ENCODE peak calls at places on chromosomes 7 and 10, in seven cellular contexts. One of them, this sample, is unnamed.

GRCh38 chr10:42926831-42927230 is 144.2 kb downstream of the BMS1 start:
- DNase-seq in sigmoid colon: no peak
- DNase-seq in HL-60: no peak
- DNase-seq in tibial nerve: no peak
- DNase-seq in RWPE1: peak; percentile 18
- DNase-seq in colonic mucosa: no peak
- DNase-seq in adrenal gland: no peak
- DNase-seq in this sample: no peak

GRCh38 chr7:85974176-85974575 is 669.5 kb upstream of the GRM3 start:
- DNase-seq in tibial nerve: no peak
- DNase-seq in colonic mucosa: no peak
- DNase-seq in adrenal gland: no peak
- DNase-seq in RWPE1: no peak
- DNase-seq in sigmoid colon: no peak
- DNase-seq in HL-60: no peak
- DNase-seq in this sample: no peak

GRCh38 chr7:134434701-134435100 is 24.2 kb downstream of the AKR1B1 start:
- DNase-seq in HL-60: no peak
- DNase-seq in adrenal gland: no peak
- DNase-seq in colonic mucosa: no peak
- DNase-seq in tibial nerve: no peak
- DNase-seq in RWPE1: no peak
- DNase-seq in sigmoid colon: no peak
- DNase-seq in this sample: no peak

GRCh38 chr7:152847491-152847890 is 87.9 kb downstream of the ACTR3B start:
- DNase-seq in sigmoid colon: no peak
- DNase-seq in adrenal gland: no peak
- DNase-seq in colonic mucosa: no peak
- DNase-seq in tibial nerve: no peak
- DNase-seq in RWPE1: no peak
- DNase-seq in HL-60: no peak
- DNase-seq in this sample: no peak

GRCh38 chr10:77715081-77715480 is 77.5 kb upstream of the KCNMA1 start:
- DNase-seq in sigmoid colon: no peak
- DNase-seq in adrenal gland: no peak
- DNase-seq in RWPE1: peak; percentile 50
- DNase-seq in colonic mucosa: no peak
- DNase-seq in HL-60: no peak
- DNase-seq in tibial nerve: no peak
- DNase-seq in this sample: peak; percentile 11

GRCh38 chr7:133853706-133854276 is 273.3 kb upstream of the LRGUK start:
- DNase-seq in HL-60: peak; percentile 26
- DNase-seq in RWPE1: peak; percentile 59
- DNase-seq in adrenal gland: no peak
- DNase-seq in sigmoid colon: no peak
- DNase-seq in colonic mucosa: peak; percentile 61
- DNase-seq in tibial nerve: no peak
- DNase-seq in this sample: peak; percentile 34

GRCh38 chr10:21184216-21184615 is 287.1 kb upstream of the NEBL start:
- DNase-seq in colonic mucosa: no peak
- DNase-seq in tibial nerve: no peak
- DNase-seq in HL-60: no peak
- DNase-seq in sigmoid colon: no peak
- DNase-seq in RWPE1: peak; percentile 67
- DNase-seq in adrenal gland: no peak
- DNase-seq in this sample: no peak

GRCh38 chr10:75395171-75395954 is 6.2 kb downstream of the ZNF503 start:
- DNase-seq in adrenal gland: peak; percentile 29
- DNase-seq in HL-60: no peak
- DNase-seq in colonic mucosa: peak; percentile 65
- DNase-seq in tibial nerve: no peak
- DNase-seq in RWPE1: no peak
- DNase-seq in sigmoid colon: no peak
- DNase-seq in this sample: peak; percentile 85

GRCh38 chr7:39741942-39742623 is 118.7 kb downstream of the RALA start:
- DNase-seq in tibial nerve: no peak
- DNase-seq in colonic mucosa: peak; percentile 64
- DNase-seq in HL-60: peak; percentile 17
- DNase-seq in adrenal gland: no peak
- DNase-seq in RWPE1: peak; percentile 66
- DNase-seq in sigmoid colon: no peak
- DNase-seq in this sample: peak; percentile 50

GRCh38 chr7:34612671-34613070 is 45.3 kb upstream of the NPSR1 start:
- DNase-seq in colonic mucosa: no peak
- DNase-seq in RWPE1: no peak
- DNase-seq in tibial nerve: no peak
- DNase-seq in sigmoid colon: no peak
- DNase-seq in adrenal gland: no peak
- DNase-seq in HL-60: no peak
- DNase-seq in this sample: no peak

GRCh38 chr10:131150126-131150525 is 161.4 kb downstream of the TCERG1L start:
- DNase-seq in RWPE1: no peak
- DNase-seq in tibial nerve: no peak
- DNase-seq in adrenal gland: no peak
- DNase-seq in HL-60: no peak
- DNase-seq in colonic mucosa: no peak
- DNase-seq in sigmoid colon: no peak
- DNase-seq in this sample: no peak

GRCh38 chr10:130479906-130480305 is 343.7 kb downstream of the GLRX3 start:
- DNase-seq in adrenal gland: no peak
- DNase-seq in colonic mucosa: no peak
- DNase-seq in HL-60: no peak
- DNase-seq in tibial nerve: no peak
- DNase-seq in RWPE1: no peak
- DNase-seq in sigmoid colon: peak; percentile 4
- DNase-seq in this sample: no peak

GRCh38 chr7:134622303-134622995 is 24.2 kb upstream of the BPGM start:
- DNase-seq in tibial nerve: no peak
- DNase-seq in adrenal gland: no peak
- DNase-seq in sigmoid colon: no peak
- DNase-seq in colonic mucosa: no peak
- DNase-seq in RWPE1: no peak
- DNase-seq in HL-60: no peak
- DNase-seq in this sample: no peak

GRCh38 chr10:95183132-95183450 is 10.9 kb upstream of the ACSM6 start:
- DNase-seq in sigmoid colon: no peak
- DNase-seq in HL-60: no peak
- DNase-seq in adrenal gland: no peak
- DNase-seq in tibial nerve: no peak
- DNase-seq in RWPE1: no peak
- DNase-seq in colonic mucosa: no peak
- DNase-seq in this sample: no peak

GRCh38 chr7:45259966-45260646 is 102.5 kb downstream of the RAMP3 start:
- DNase-seq in sigmoid colon: no peak
- DNase-seq in adrenal gland: no peak
- DNase-seq in colonic mucosa: peak; percentile 64
- DNase-seq in RWPE1: peak; percentile 58
- DNase-seq in tibial nerve: peak; percentile 27
- DNase-seq in HL-60: peak; percentile 22
- DNase-seq in this sample: peak; percentile 81

GRCh38 chr7:16847381-16847860 is 34.4 kb downstream of the AGR3 start:
- DNase-seq in HL-60: no peak
- DNase-seq in RWPE1: peak; percentile 44
- DNase-seq in adrenal gland: no peak
- DNase-seq in colonic mucosa: peak; percentile 84
- DNase-seq in tibial nerve: no peak
- DNase-seq in sigmoid colon: no peak
- DNase-seq in this sample: no peak

GRCh38 chr7:100567045-100567730 is 6.5 kb downstream of the SAP25 start:
- DNase-seq in adrenal gland: peak; percentile 51
- DNase-seq in tibial nerve: no peak
- DNase-seq in colonic mucosa: no peak
- DNase-seq in RWPE1: no peak
- DNase-seq in HL-60: no peak
- DNase-seq in sigmoid colon: no peak
- DNase-seq in this sample: no peak

GRCh38 chr7:106139253-106140251 is 27.4 kb upstream of the SYPL1 start:
- DNase-seq in adrenal gland: no peak
- DNase-seq in colonic mucosa: no peak
- DNase-seq in RWPE1: no peak
- DNase-seq in HL-60: no peak
- DNase-seq in sigmoid colon: peak; percentile 92
- DNase-seq in tibial nerve: no peak
- DNase-seq in this sample: no peak

GRCh38 chr10:113304726-113305125 is 248.1 kb upstream of the HABP2 start:
- DNase-seq in sigmoid colon: no peak
- DNase-seq in tibial nerve: no peak
- DNase-seq in colonic mucosa: no peak
- DNase-seq in adrenal gland: no peak
- DNase-seq in RWPE1: no peak
- DNase-seq in HL-60: no peak
- DNase-seq in this sample: no peak

GRCh38 chr10:12872577-12872976 is 128.9 kb downstream of the CCDC3 start:
- DNase-seq in sigmoid colon: no peak
- DNase-seq in colonic mucosa: no peak
- DNase-seq in RWPE1: no peak
- DNase-seq in HL-60: no peak
- DNase-seq in adrenal gland: no peak
- DNase-seq in tibial nerve: no peak
- DNase-seq in this sample: no peak

GRCh38 chr7:17299477-17299991 is 1.1 kb downstream of the AHR start:
- DNase-seq in adrenal gland: no peak
- DNase-seq in RWPE1: peak; percentile 4
- DNase-seq in HL-60: peak; percentile 16
- DNase-seq in sigmoid colon: no peak
- DNase-seq in tibial nerve: no peak
- DNase-seq in colonic mucosa: peak; percentile 31
- DNase-seq in this sample: no peak

GRCh38 chr7:87060288-87060537 is 759 bp upstream of the ELAPOR2 start:
- DNase-seq in RWPE1: no peak
- DNase-seq in adrenal gland: no peak
- DNase-seq in HL-60: no peak
- DNase-seq in colonic mucosa: no peak
- DNase-seq in sigmoid colon: no peak
- DNase-seq in tibial nerve: no peak
- DNase-seq in this sample: no peak

GRCh38 chr10:8063128-8063908 is 8.8 kb downstream of the GATA3 start:
- DNase-seq in colonic mucosa: no peak
- DNase-seq in tibial nerve: no peak
- DNase-seq in sigmoid colon: no peak
- DNase-seq in RWPE1: no peak
- DNase-seq in HL-60: no peak
- DNase-seq in adrenal gland: no peak
- DNase-seq in this sample: no peak

GRCh38 chr10:102642553-102643345 is 1.5 kb upstream of the TRIM8 start:
- DNase-seq in RWPE1: peak; percentile 81
- DNase-seq in adrenal gland: peak; percentile 66
- DNase-seq in tibial nerve: peak; percentile 55
- DNase-seq in colonic mucosa: peak; percentile 70
- DNase-seq in sigmoid colon: peak; percentile 86
- DNase-seq in HL-60: no peak
- DNase-seq in this sample: peak; percentile 53
- TF ChIP-seq CTCF in RWPE1: no peak
- TF ChIP-seq CTCF in adrenal gland: no peak
- TF ChIP-seq CTCF in tibial nerve: no peak
- TF ChIP-seq CTCF in colonic mucosa: no peak
- TF ChIP-seq CTCF in sigmoid colon: no peak
- TF ChIP-seq CTCF in HL-60: no peak
- TF ChIP-seq CTCF in this sample: no peak

GRCh38 chr10:25982107-25982506 is 48.1 kb downstream of the MYO3A start:
- DNase-seq in RWPE1: no peak
- DNase-seq in adrenal gland: no peak
- DNase-seq in HL-60: no peak
- DNase-seq in colonic mucosa: no peak
- DNase-seq in tibial nerve: no peak
- DNase-seq in sigmoid colon: no peak
- DNase-seq in this sample: no peak
- TF ChIP-seq CTCF in RWPE1: no peak
- TF ChIP-seq CTCF in adrenal gland: no peak
- TF ChIP-seq CTCF in HL-60: no peak
- TF ChIP-seq CTCF in colonic mucosa: no peak
- TF ChIP-seq CTCF in tibial nerve: no peak
- TF ChIP-seq CTCF in sigmoid colon: no peak
- TF ChIP-seq CTCF in this sample: no peak

DNA sequence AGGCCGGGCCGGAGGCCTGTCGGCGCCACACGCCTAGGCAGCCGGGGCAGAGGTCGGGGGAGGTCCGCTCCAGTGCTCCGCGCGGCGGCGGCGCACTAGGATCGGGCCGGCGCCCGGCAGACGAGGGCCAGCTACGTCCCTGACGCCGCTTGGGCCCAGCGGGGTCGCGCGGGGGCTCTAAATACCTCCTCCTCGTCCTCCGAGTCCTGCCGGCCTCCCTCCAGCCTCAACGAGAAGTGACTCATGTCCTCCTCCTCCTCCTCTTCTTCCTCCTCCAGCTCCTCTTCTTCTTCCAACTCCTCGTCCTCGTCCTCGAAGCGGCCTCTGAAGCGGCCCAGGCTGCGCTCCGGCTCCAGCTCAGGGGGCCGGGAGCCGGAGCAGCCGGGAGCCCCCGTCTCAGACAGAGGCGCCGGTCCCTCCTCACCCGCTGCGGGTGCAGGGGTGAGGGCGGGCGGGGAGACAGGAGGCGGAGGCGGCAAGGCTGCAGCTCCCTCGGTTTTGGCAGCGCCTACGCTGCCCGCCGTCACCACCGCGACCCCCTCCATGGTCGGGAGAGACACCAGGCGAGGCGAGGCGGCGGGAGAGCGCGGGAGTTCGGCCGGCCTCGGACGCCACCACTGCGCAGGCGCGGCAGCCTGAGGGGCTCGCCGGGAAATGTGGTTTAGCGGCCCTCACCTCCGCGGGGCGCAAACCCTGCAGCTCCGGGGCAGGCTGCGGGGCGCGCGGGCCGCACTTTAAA is at the start of gene PCGF6:
- DNase-seq in HL-60: peak; percentile 62
- DNase-seq in sigmoid colon: peak; percentile 83
- DNase-seq in adrenal gland: peak; percentile 80
- DNase-seq in colonic mucosa: peak; percentile 82
- DNase-seq in tibial nerve: peak; percentile 44
- DNase-seq in RWPE1: peak; percentile 94
- DNase-seq in this sample: peak; percentile 91
- TF ChIP-seq CTCF in HL-60: no peak
- TF ChIP-seq CTCF in sigmoid colon: no peak
- TF ChIP-seq CTCF in adrenal gland: no peak
- TF ChIP-seq CTCF in colonic mucosa: no peak
- TF ChIP-seq CTCF in tibial nerve: no peak
- TF ChIP-seq CTCF in RWPE1: no peak
- TF ChIP-seq CTCF in this sample: no peak

DNA sequence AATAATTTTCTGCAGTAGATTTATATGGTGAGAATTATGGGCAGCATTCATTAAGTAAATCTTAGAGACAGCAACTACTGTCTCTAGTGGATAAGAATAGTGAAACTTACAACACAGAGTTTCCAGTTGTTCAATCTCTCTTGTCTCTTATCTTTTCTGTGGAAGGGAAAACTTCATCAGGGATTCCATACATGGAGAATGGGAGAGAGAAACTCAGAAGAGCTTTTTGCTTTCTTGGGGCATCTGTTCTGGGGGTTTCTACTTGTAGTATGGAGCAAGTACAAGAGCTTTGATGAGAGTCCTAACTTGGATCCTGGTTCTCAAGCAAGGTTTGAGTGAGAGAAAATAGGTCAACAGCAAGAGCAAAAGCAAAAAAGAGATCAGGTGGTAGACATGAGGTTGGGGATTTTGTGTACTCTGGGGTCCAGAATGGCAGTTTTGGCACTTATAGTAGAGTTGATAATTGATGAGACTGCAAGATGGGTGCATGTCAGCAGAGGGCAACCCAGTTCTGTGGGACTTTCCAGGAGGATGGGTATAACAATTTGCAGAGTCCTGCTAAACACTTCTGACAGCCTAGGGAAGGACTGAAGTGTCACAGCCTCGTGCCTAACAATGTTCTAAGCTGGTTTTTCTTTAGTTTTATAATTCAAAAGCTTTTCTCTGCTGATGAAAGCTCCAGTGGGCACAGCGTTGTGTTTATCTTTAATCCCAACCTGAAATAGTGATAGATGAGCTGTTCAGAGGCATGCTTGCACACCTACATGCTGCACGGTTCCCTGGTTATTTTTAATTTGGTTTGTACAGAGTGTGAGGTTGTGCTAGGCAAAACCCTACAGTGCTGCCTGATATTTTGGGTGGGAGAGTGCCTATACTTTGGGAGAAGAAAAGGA is 32.0 kb upstream of the STRIP2 start:
- DNase-seq in sigmoid colon: no peak
- DNase-seq in colonic mucosa: no peak
- DNase-seq in HL-60: no peak
- DNase-seq in tibial nerve: no peak
- DNase-seq in RWPE1: no peak
- DNase-seq in adrenal gland: no peak
- DNase-seq in this sample: no peak
- TF ChIP-seq CTCF in sigmoid colon: no peak
- TF ChIP-seq CTCF in colonic mucosa: no peak
- TF ChIP-seq CTCF in HL-60: no peak
- TF ChIP-seq CTCF in tibial nerve: no peak
- TF ChIP-seq CTCF in RWPE1: no peak
- TF ChIP-seq CTCF in adrenal gland: no peak
- TF ChIP-seq CTCF in this sample: no peak